ENCODE peak calls at places on chromosome X, in nine cellular contexts. One of them, this sample, is unnamed.

GRCh38 chrX:44621088-44621487 is 78.4 kb upstream of the FUNDC1 start:
- DNase-seq in activated naive CD4-positive, alpha-beta T cell treated with anti-CD3 and anti-CD28 coated beads for 36 hours: no peak
- DNase-seq in stimulated activated CD4-positive, alpha-beta T cell treated with anti-CD3 and anti-CD28 coated beads, Interleukin-12 subunit alpha, Interleukin-12 subunit beta, amount 100 ng/mL, for 24 hours: no peak
- DNase-seq in CD4-positive, alpha-beta T cell: no peak
- DNase-seq in stromal cell of bone marrow: no peak
- DNase-seq in activated CD4-positive, alpha-beta T cell treated with anti-CD3 and anti-CD28 coated beads, Interleukin-2, amount 50 U/mL, for 24 hours: no peak
- DNase-seq in pancreas: no peak
- DNase-seq in SJSA1: no peak
- DNase-seq in cardiac muscle cell: no peak
- DNase-seq in this sample: no peak

GRCh38 chrX:7316280-7316679 is 168.3 kb upstream of the PUDP start:
- DNase-seq in activated naive CD4-positive, alpha-beta T cell treated with anti-CD3 and anti-CD28 coated beads for 36 hours: no peak
- DNase-seq in stimulated activated CD4-positive, alpha-beta T cell treated with anti-CD3 and anti-CD28 coated beads, Interleukin-12 subunit alpha, Interleukin-12 subunit beta, amount 100 ng/mL, for 24 hours: no peak
- DNase-seq in CD4-positive, alpha-beta T cell: no peak
- DNase-seq in stromal cell of bone marrow: no peak
- DNase-seq in activated CD4-positive, alpha-beta T cell treated with anti-CD3 and anti-CD28 coated beads, Interleukin-2, amount 50 U/mL, for 24 hours: no peak
- DNase-seq in pancreas: no peak
- DNase-seq in SJSA1: no peak
- DNase-seq in cardiac muscle cell: no peak
- DNase-seq in this sample: no peak

GRCh38 chrX:39065051-39065871 is 264.0 kb downstream of the MID1IP1 start:
- DNase-seq in activated naive CD4-positive, alpha-beta T cell treated with anti-CD3 and anti-CD28 coated beads for 36 hours: no peak
- DNase-seq in stimulated activated CD4-positive, alpha-beta T cell treated with anti-CD3 and anti-CD28 coated beads, Interleukin-12 subunit alpha, Interleukin-12 subunit beta, amount 100 ng/mL, for 24 hours: no peak
- DNase-seq in CD4-positive, alpha-beta T cell: no peak
- DNase-seq in stromal cell of bone marrow: no peak
- DNase-seq in activated CD4-positive, alpha-beta T cell treated with anti-CD3 and anti-CD28 coated beads, Interleukin-2, amount 50 U/mL, for 24 hours: no peak
- DNase-seq in pancreas: no peak
- DNase-seq in SJSA1: no peak
- DNase-seq in cardiac muscle cell: no peak
- DNase-seq in this sample: no peak

GRCh38 chrX:133810925-133811324 is 174.5 kb downstream of the GPC3 start:
- DNase-seq in activated naive CD4-positive, alpha-beta T cell treated with anti-CD3 and anti-CD28 coated beads for 36 hours: no peak
- DNase-seq in stimulated activated CD4-positive, alpha-beta T cell treated with anti-CD3 and anti-CD28 coated beads, Interleukin-12 subunit alpha, Interleukin-12 subunit beta, amount 100 ng/mL, for 24 hours: no peak
- DNase-seq in CD4-positive, alpha-beta T cell: no peak
- DNase-seq in stromal cell of bone marrow: no peak
- DNase-seq in activated CD4-positive, alpha-beta T cell treated with anti-CD3 and anti-CD28 coated beads, Interleukin-2, amount 50 U/mL, for 24 hours: no peak
- DNase-seq in pancreas: no peak
- DNase-seq in SJSA1: no peak
- DNase-seq in cardiac muscle cell: no peak
- DNase-seq in this sample: no peak

GRCh38 chrX:47156611-47157520 is 11.8 kb downstream of the RBM10 start:
- DNase-seq in activated naive CD4-positive, alpha-beta T cell treated with anti-CD3 and anti-CD28 coated beads for 36 hours: no peak
- DNase-seq in stimulated activated CD4-positive, alpha-beta T cell treated with anti-CD3 and anti-CD28 coated beads, Interleukin-12 subunit alpha, Interleukin-12 subunit beta, amount 100 ng/mL, for 24 hours: no peak
- DNase-seq in CD4-positive, alpha-beta T cell: no peak
- DNase-seq in stromal cell of bone marrow: no peak
- DNase-seq in activated CD4-positive, alpha-beta T cell treated with anti-CD3 and anti-CD28 coated beads, Interleukin-2, amount 50 U/mL, for 24 hours: no peak
- DNase-seq in pancreas: no peak
- DNase-seq in SJSA1: no peak
- DNase-seq in cardiac muscle cell: no peak
- DNase-seq in this sample: no peak

GRCh38 chrX:72297953-72298730 is 7.6 kb downstream of the CITED1 start:
- DNase-seq in activated naive CD4-positive, alpha-beta T cell treated with anti-CD3 and anti-CD28 coated beads for 36 hours: no peak
- DNase-seq in stimulated activated CD4-positive, alpha-beta T cell treated with anti-CD3 and anti-CD28 coated beads, Interleukin-12 subunit alpha, Interleukin-12 subunit beta, amount 100 ng/mL, for 24 hours: no peak
- DNase-seq in CD4-positive, alpha-beta T cell: no peak
- DNase-seq in stromal cell of bone marrow: no peak
- DNase-seq in activated CD4-positive, alpha-beta T cell treated with anti-CD3 and anti-CD28 coated beads, Interleukin-2, amount 50 U/mL, for 24 hours: no peak
- DNase-seq in pancreas: no peak
- DNase-seq in SJSA1: no peak
- DNase-seq in cardiac muscle cell: peak; percentile 43
- DNase-seq in this sample: no peak

GRCh38 chrX:68698955-68699354 is 51.5 kb downstream of the STARD8 start:
- DNase-seq in activated naive CD4-positive, alpha-beta T cell treated with anti-CD3 and anti-CD28 coated beads for 36 hours: no peak
- DNase-seq in stimulated activated CD4-positive, alpha-beta T cell treated with anti-CD3 and anti-CD28 coated beads, Interleukin-12 subunit alpha, Interleukin-12 subunit beta, amount 100 ng/mL, for 24 hours: no peak
- DNase-seq in CD4-positive, alpha-beta T cell: no peak
- DNase-seq in stromal cell of bone marrow: no peak
- DNase-seq in activated CD4-positive, alpha-beta T cell treated with anti-CD3 and anti-CD28 coated beads, Interleukin-2, amount 50 U/mL, for 24 hours: no peak
- DNase-seq in pancreas: peak; percentile 71
- DNase-seq in SJSA1: no peak
- DNase-seq in cardiac muscle cell: no peak
- DNase-seq in this sample: no peak

GRCh38 chrX:39253551-39253950 is 452.3 kb downstream of the MID1IP1 start:
- DNase-seq in activated naive CD4-positive, alpha-beta T cell treated with anti-CD3 and anti-CD28 coated beads for 36 hours: no peak
- DNase-seq in stimulated activated CD4-positive, alpha-beta T cell treated with anti-CD3 and anti-CD28 coated beads, Interleukin-12 subunit alpha, Interleukin-12 subunit beta, amount 100 ng/mL, for 24 hours: no peak
- DNase-seq in CD4-positive, alpha-beta T cell: no peak
- DNase-seq in stromal cell of bone marrow: no peak
- DNase-seq in activated CD4-positive, alpha-beta T cell treated with anti-CD3 and anti-CD28 coated beads, Interleukin-2, amount 50 U/mL, for 24 hours: no peak
- DNase-seq in pancreas: no peak
- DNase-seq in SJSA1: peak; percentile 37
- DNase-seq in cardiac muscle cell: peak; percentile 0
- DNase-seq in this sample: no peak

GRCh38 chrX:7146026-7146702 is 1.3 kb upstream of the STS start:
- DNase-seq in activated naive CD4-positive, alpha-beta T cell treated with anti-CD3 and anti-CD28 coated beads for 36 hours: no peak
- DNase-seq in stimulated activated CD4-positive, alpha-beta T cell treated with anti-CD3 and anti-CD28 coated beads, Interleukin-12 subunit alpha, Interleukin-12 subunit beta, amount 100 ng/mL, for 24 hours: no peak
- DNase-seq in CD4-positive, alpha-beta T cell: no peak
- DNase-seq in stromal cell of bone marrow: no peak
- DNase-seq in activated CD4-positive, alpha-beta T cell treated with anti-CD3 and anti-CD28 coated beads, Interleukin-2, amount 50 U/mL, for 24 hours: no peak
- DNase-seq in pancreas: no peak
- DNase-seq in SJSA1: no peak
- DNase-seq in cardiac muscle cell: no peak
- DNase-seq in this sample: no peak

GRCh38 chrX:15143050-15143824 is 126.6 kb downstream of the ASB9 start:
- DNase-seq in activated naive CD4-positive, alpha-beta T cell treated with anti-CD3 and anti-CD28 coated beads for 36 hours: peak; percentile 73
- DNase-seq in stimulated activated CD4-positive, alpha-beta T cell treated with anti-CD3 and anti-CD28 coated beads, Interleukin-12 subunit alpha, Interleukin-12 subunit beta, amount 100 ng/mL, for 24 hours: peak; percentile 52
- DNase-seq in CD4-positive, alpha-beta T cell: peak; percentile 31
- DNase-seq in stromal cell of bone marrow: peak; percentile 10
- DNase-seq in activated CD4-positive, alpha-beta T cell treated with anti-CD3 and anti-CD28 coated beads, Interleukin-2, amount 50 U/mL, for 24 hours: no peak
- DNase-seq in pancreas: peak; percentile 20
- DNase-seq in SJSA1: peak; percentile 37
- DNase-seq in cardiac muscle cell: peak; percentile 51
- DNase-seq in this sample: peak; percentile 26

GRCh38 chrX:37746268-37746931 is 33.5 kb upstream of the CYBB start:
- DNase-seq in activated naive CD4-positive, alpha-beta T cell treated with anti-CD3 and anti-CD28 coated beads for 36 hours: peak; percentile 43
- DNase-seq in stimulated activated CD4-positive, alpha-beta T cell treated with anti-CD3 and anti-CD28 coated beads, Interleukin-12 subunit alpha, Interleukin-12 subunit beta, amount 100 ng/mL, for 24 hours: peak; percentile 3
- DNase-seq in CD4-positive, alpha-beta T cell: no peak
- DNase-seq in stromal cell of bone marrow: no peak
- DNase-seq in activated CD4-positive, alpha-beta T cell treated with anti-CD3 and anti-CD28 coated beads, Interleukin-2, amount 50 U/mL, for 24 hours: no peak
- DNase-seq in pancreas: no peak
- DNase-seq in SJSA1: no peak
- DNase-seq in cardiac muscle cell: no peak
- DNase-seq in this sample: no peak

GRCh38 chrX:11329016-11329415 is 35.8 kb downstream of the AMELX start:
- DNase-seq in activated naive CD4-positive, alpha-beta T cell treated with anti-CD3 and anti-CD28 coated beads for 36 hours: no peak
- DNase-seq in stimulated activated CD4-positive, alpha-beta T cell treated with anti-CD3 and anti-CD28 coated beads, Interleukin-12 subunit alpha, Interleukin-12 subunit beta, amount 100 ng/mL, for 24 hours: no peak
- DNase-seq in CD4-positive, alpha-beta T cell: no peak
- DNase-seq in stromal cell of bone marrow: no peak
- DNase-seq in activated CD4-positive, alpha-beta T cell treated with anti-CD3 and anti-CD28 coated beads, Interleukin-2, amount 50 U/mL, for 24 hours: no peak
- DNase-seq in pancreas: no peak
- DNase-seq in SJSA1: no peak
- DNase-seq in cardiac muscle cell: no peak
- DNase-seq in this sample: no peak

GRCh38 chrX:114390251-114390796 is 193.6 kb upstream of the HTR2C start:
- DNase-seq in activated naive CD4-positive, alpha-beta T cell treated with anti-CD3 and anti-CD28 coated beads for 36 hours: no peak
- DNase-seq in stimulated activated CD4-positive, alpha-beta T cell treated with anti-CD3 and anti-CD28 coated beads, Interleukin-12 subunit alpha, Interleukin-12 subunit beta, amount 100 ng/mL, for 24 hours: no peak
- DNase-seq in CD4-positive, alpha-beta T cell: no peak
- DNase-seq in stromal cell of bone marrow: no peak
- DNase-seq in activated CD4-positive, alpha-beta T cell treated with anti-CD3 and anti-CD28 coated beads, Interleukin-2, amount 50 U/mL, for 24 hours: no peak
- DNase-seq in pancreas: no peak
- DNase-seq in SJSA1: no peak
- DNase-seq in cardiac muscle cell: no peak
- DNase-seq in this sample: no peak

GRCh38 chrX:129833153-129834004 is 10.3 kb downstream of the ZDHHC9 start:
- DNase-seq in activated naive CD4-positive, alpha-beta T cell treated with anti-CD3 and anti-CD28 coated beads for 36 hours: no peak
- DNase-seq in stimulated activated CD4-positive, alpha-beta T cell treated with anti-CD3 and anti-CD28 coated beads, Interleukin-12 subunit alpha, Interleukin-12 subunit beta, amount 100 ng/mL, for 24 hours: no peak
- DNase-seq in CD4-positive, alpha-beta T cell: no peak
- DNase-seq in stromal cell of bone marrow: peak; percentile 50
- DNase-seq in activated CD4-positive, alpha-beta T cell treated with anti-CD3 and anti-CD28 coated beads, Interleukin-2, amount 50 U/mL, for 24 hours: no peak
- DNase-seq in pancreas: no peak
- DNase-seq in SJSA1: no peak
- DNase-seq in cardiac muscle cell: peak; percentile 69
- DNase-seq in this sample: no peak

GRCh38 chrX:110062919-110063318 is 60.0 kb downstream of the TMEM164 start:
- DNase-seq in activated naive CD4-positive, alpha-beta T cell treated with anti-CD3 and anti-CD28 coated beads for 36 hours: no peak
- DNase-seq in stimulated activated CD4-positive, alpha-beta T cell treated with anti-CD3 and anti-CD28 coated beads, Interleukin-12 subunit alpha, Interleukin-12 subunit beta, amount 100 ng/mL, for 24 hours: no peak
- DNase-seq in CD4-positive, alpha-beta T cell: no peak
- DNase-seq in stromal cell of bone marrow: no peak
- DNase-seq in activated CD4-positive, alpha-beta T cell treated with anti-CD3 and anti-CD28 coated beads, Interleukin-2, amount 50 U/mL, for 24 hours: no peak
- DNase-seq in pancreas: no peak
- DNase-seq in SJSA1: no peak
- DNase-seq in cardiac muscle cell: no peak
- DNase-seq in this sample: no peak

GRCh38 chrX:45710081-45710801 is 509.6 kb upstream of the DIPK2B start:
- DNase-seq in activated naive CD4-positive, alpha-beta T cell treated with anti-CD3 and anti-CD28 coated beads for 36 hours: peak; percentile 71
- DNase-seq in stimulated activated CD4-positive, alpha-beta T cell treated with anti-CD3 and anti-CD28 coated beads, Interleukin-12 subunit alpha, Interleukin-12 subunit beta, amount 100 ng/mL, for 24 hours: peak; percentile 44
- DNase-seq in CD4-positive, alpha-beta T cell: no peak
- DNase-seq in stromal cell of bone marrow: peak; percentile 88
- DNase-seq in activated CD4-positive, alpha-beta T cell treated with anti-CD3 and anti-CD28 coated beads, Interleukin-2, amount 50 U/mL, for 24 hours: peak; percentile 1
- DNase-seq in pancreas: no peak
- DNase-seq in SJSA1: peak; percentile 63
- DNase-seq in cardiac muscle cell: peak; percentile 44
- DNase-seq in this sample: peak; percentile 14

GRCh38 chrX:66071116-66071515 is 31.2 kb upstream of the VSIG4 start:
- DNase-seq in activated naive CD4-positive, alpha-beta T cell treated with anti-CD3 and anti-CD28 coated beads for 36 hours: no peak
- DNase-seq in stimulated activated CD4-positive, alpha-beta T cell treated with anti-CD3 and anti-CD28 coated beads, Interleukin-12 subunit alpha, Interleukin-12 subunit beta, amount 100 ng/mL, for 24 hours: no peak
- DNase-seq in CD4-positive, alpha-beta T cell: no peak
- DNase-seq in stromal cell of bone marrow: no peak
- DNase-seq in activated CD4-positive, alpha-beta T cell treated with anti-CD3 and anti-CD28 coated beads, Interleukin-2, amount 50 U/mL, for 24 hours: no peak
- DNase-seq in pancreas: no peak
- DNase-seq in SJSA1: no peak
- DNase-seq in cardiac muscle cell: no peak
- DNase-seq in this sample: no peak

GRCh38 chrX:5916945-5917344 is 311.7 kb downstream of the NLGN4X start:
- DNase-seq in activated naive CD4-positive, alpha-beta T cell treated with anti-CD3 and anti-CD28 coated beads for 36 hours: peak; percentile 4
- DNase-seq in stimulated activated CD4-positive, alpha-beta T cell treated with anti-CD3 and anti-CD28 coated beads, Interleukin-12 subunit alpha, Interleukin-12 subunit beta, amount 100 ng/mL, for 24 hours: no peak
- DNase-seq in CD4-positive, alpha-beta T cell: no peak
- DNase-seq in stromal cell of bone marrow: no peak
- DNase-seq in activated CD4-positive, alpha-beta T cell treated with anti-CD3 and anti-CD28 coated beads, Interleukin-2, amount 50 U/mL, for 24 hours: no peak
- DNase-seq in pancreas: no peak
- DNase-seq in SJSA1: no peak
- DNase-seq in cardiac muscle cell: no peak
- DNase-seq in this sample: no peak

GRCh38 chrX:108439434-108439883 is at the start of gene COL4A5:
- DNase-seq in activated naive CD4-positive, alpha-beta T cell treated with anti-CD3 and anti-CD28 coated beads for 36 hours: no peak
- DNase-seq in stimulated activated CD4-positive, alpha-beta T cell treated with anti-CD3 and anti-CD28 coated beads, Interleukin-12 subunit alpha, Interleukin-12 subunit beta, amount 100 ng/mL, for 24 hours: no peak
- DNase-seq in CD4-positive, alpha-beta T cell: no peak
- DNase-seq in stromal cell of bone marrow: peak; percentile 14
- DNase-seq in activated CD4-positive, alpha-beta T cell treated with anti-CD3 and anti-CD28 coated beads, Interleukin-2, amount 50 U/mL, for 24 hours: no peak
- DNase-seq in pancreas: peak; percentile 40
- DNase-seq in SJSA1: peak; percentile 61
- DNase-seq in cardiac muscle cell: peak; percentile 90
- DNase-seq in this sample: no peak

GRCh38 chrX:116284383-116284782 is 113.8 kb downstream of the AGTR2 start:
- DNase-seq in activated naive CD4-positive, alpha-beta T cell treated with anti-CD3 and anti-CD28 coated beads for 36 hours: no peak
- DNase-seq in stimulated activated CD4-positive, alpha-beta T cell treated with anti-CD3 and anti-CD28 coated beads, Interleukin-12 subunit alpha, Interleukin-12 subunit beta, amount 100 ng/mL, for 24 hours: no peak
- DNase-seq in CD4-positive, alpha-beta T cell: no peak
- DNase-seq in stromal cell of bone marrow: no peak
- DNase-seq in activated CD4-positive, alpha-beta T cell treated with anti-CD3 and anti-CD28 coated beads, Interleukin-2, amount 50 U/mL, for 24 hours: no peak
- DNase-seq in pancreas: no peak
- DNase-seq in SJSA1: no peak
- DNase-seq in cardiac muscle cell: no peak
- DNase-seq in this sample: no peak

GRCh38 chrX:153804621-153805020 is 10.2 kb downstream of the SSR4 start:
- DNase-seq in activated naive CD4-positive, alpha-beta T cell treated with anti-CD3 and anti-CD28 coated beads for 36 hours: no peak
- DNase-seq in stimulated activated CD4-positive, alpha-beta T cell treated with anti-CD3 and anti-CD28 coated beads, Interleukin-12 subunit alpha, Interleukin-12 subunit beta, amount 100 ng/mL, for 24 hours: no peak
- DNase-seq in CD4-positive, alpha-beta T cell: no peak
- DNase-seq in stromal cell of bone marrow: no peak
- DNase-seq in activated CD4-positive, alpha-beta T cell treated with anti-CD3 and anti-CD28 coated beads, Interleukin-2, amount 50 U/mL, for 24 hours: no peak
- DNase-seq in pancreas: no peak
- DNase-seq in SJSA1: no peak
- DNase-seq in cardiac muscle cell: no peak
- DNase-seq in this sample: no peak

This sample was measured in activated T-helper 1 cell treated with anti-CD3 and anti-CD28 coated beads, Interleukin-2, amount 50 U/mL, for 16 hours.